ENCODE peak calls at places on chromosomes 12 and 14, in four cellular contexts. G, Z, U and V are unnamed samples. For H3K9me3, the result is how much of the 10 kb centered on the place peaks cover.

GRCh38 chr14:105909046-105909827 is 382.9 kb downstream of the TMEM121 start:
- DNase-seq in G (no peak), Z (no peak), U (no peak), V (no peak)

GRCh38 chr14:73743431-73743931 is 29.3 kb upstream of the PNMA1 start:
- DNase-seq in G (no peak), Z (no peak), U (no peak), V (no peak)

GRCh38 chr12:10365716-10366433 is 24.0 kb downstream of the KLRK1 start:
- DNase-seq in G (no peak), Z (no peak), U (peak), V (no peak)

GRCh38 chr12:55220725-55221124 is at the start of gene OR10A7:
- DNase-seq in G (no peak), Z (no peak), U (no peak), V (no peak)

GRCh38 chr14:26017270-26017669 is 580.6 kb downstream of the NOVA1 start:
- DNase-seq in G (no peak), Z (no peak), U (no peak), V (no peak)

GRCh38 chr12:12922978-12923377 is 29.0 kb downstream of the GPRC5D start:
- DNase-seq in G (peak), Z (no peak), U (no peak), V (no peak)

GRCh38 chr12:3084742-3085141 is 7.6 kb downstream of the TSPAN9 start:
- DNase-seq in G (no peak), Z (no peak), U (no peak), V (no peak)

GRCh38 chr12:68861890-68862289 is 53.9 kb downstream of the MDM2 start:
- DNase-seq in G (no peak), Z (no peak), U (no peak), V (no peak)

GRCh38 chr14:91065266-91065665 is 4.8 kb upstream of the RPS6KA5 start:
- DNase-seq in G (no peak), Z (no peak), U (no peak), V (no peak)

GRCh38 chr12:26233620-26234019 is 38.2 kb downstream of the SSPN start:
- DNase-seq in G (no peak), Z (no peak), U (no peak), V (no peak)

GRCh38 chr12:71070416-71071155 is 87.2 kb downstream of the TSPAN8 start:
- DNase-seq in G (no peak), Z (no peak), U (no peak), V (no peak)

GRCh38 chr14:88379706-88380343 is 5.6 kb upstream of the SPATA7 start:
- DNase-seq in G (no peak), Z (no peak), U (no peak), V (no peak)

GRCh38 chr14:39102265-39102968 is 618 bp downstream of the SEC23A start:
- DNase-seq in G (peak), Z (peak), U (no peak), V (no peak)

GRCh38 chr12:132554857-132555630 is 55.3 kb downstream of the LRCOL1 start:
- DNase-seq in G (peak), Z (peak), U (peak), V (no peak)

GRCh38 chr14:54002653-54003052 is 46.0 kb upstream of the BMP4 start:
- DNase-seq in G (no peak), Z (no peak), U (no peak), V (no peak)

GRCh38 chr12:118166946-118167345 is 31.0 kb downstream of the PEBP1 start:
- DNase-seq in G (no peak), Z (no peak), U (no peak), V (peak)

GRCh38 chr14:29092121-29092520 is 325.5 kb downstream of the FOXG1 start:
- DNase-seq in G (no peak), Z (no peak), U (no peak), V (no peak)

GRCh38 chr14:68405959-68406358 is 386.9 kb downstream of the ZFP36L1 start:
- DNase-seq in G (no peak), Z (no peak), U (no peak), V (no peak)

GRCh38 chr12:113874999-113875561 is 91.0 kb downstream of the RBM19 start:
- DNase-seq in G (peak), Z (no peak), U (no peak), V (no peak)

GRCh38 chr14:85319998-85320397 is 209.9 kb upstream of the FLRT2 start:
- DNase-seq in G (no peak), Z (no peak), U (no peak), V (no peak)

GRCh38 chr12:642633-643477 is 20.4 kb downstream of the NINJ2 start:
- DNase-seq in G (peak), Z (no peak), U (peak), V (no peak)

GRCh38 chr12:122366685-122367475 is 55.6 kb downstream of the CLIP1 start:
- DNase-seq in G (peak), Z (peak), U (peak), V (no peak)

GRCh38 chr12:42539696-42540095 is 49.9 kb downstream of the PRICKLE1 start:
- DNase-seq in G (no peak), Z (no peak), U (no peak), V (no peak)

GRCh38 chr12:130994821-130995375 is 41.2 kb downstream of the ADGRD1 start:
- DNase-seq in G (no peak), Z (no peak), U (no peak), V (no peak)

GRCh38 chr14:102979406-102979805 is 56.9 kb downstream of the AMN start:
- DNase-seq in G (no peak), Z (no peak), U (no peak), V (no peak)

GRCh38 chr12:111227476-111228420 is 141.1 kb downstream of the PHETA1 start:
- DNase-seq in G (peak), Z (no peak), U (no peak), V (no peak)

GRCh38 chr12:120690978-120691377 is 4.0 kb downstream of the MLEC start:
- DNase-seq in G (no peak), Z (no peak), U (no peak), V (no peak)

GRCh38 chr14:41476526-41476925 is 130.2 kb upstream of the LRFN5 start:
- DNase-seq in G (no peak), Z (no peak), U (no peak), V (no peak)

GRCh38 chr14:89609701-89610100 is 192.7 kb upstream of the FOXN3 start:
- DNase-seq in G (no peak), Z (no peak), U (no peak), V (no peak)

GRCh38 chr14:98131406-98131805 is 1140.6 kb downstream of the BCL11B start:
- DNase-seq in G (no peak), Z (no peak), U (no peak), V (no peak)

GRCh38 chr12:6469092-6469491 is 1.4 kb downstream of the VAMP1 start:
- DNase-seq in G (no peak), Z (no peak), U (no peak), V (no peak)
- TF ChIP-seq CHD4 in G (no peak), Z (no peak), U (no peak), V (no peak)

GRCh38 chr12:96493101-96493500 is 3.7 kb downstream of the CFAP54 start:
- DNase-seq in G (no peak), Z (no peak), U (no peak), V (no peak)
- TF ChIP-seq CHD2 in G (no peak), Z (no peak), U (no peak), V (no peak)

DNA sequence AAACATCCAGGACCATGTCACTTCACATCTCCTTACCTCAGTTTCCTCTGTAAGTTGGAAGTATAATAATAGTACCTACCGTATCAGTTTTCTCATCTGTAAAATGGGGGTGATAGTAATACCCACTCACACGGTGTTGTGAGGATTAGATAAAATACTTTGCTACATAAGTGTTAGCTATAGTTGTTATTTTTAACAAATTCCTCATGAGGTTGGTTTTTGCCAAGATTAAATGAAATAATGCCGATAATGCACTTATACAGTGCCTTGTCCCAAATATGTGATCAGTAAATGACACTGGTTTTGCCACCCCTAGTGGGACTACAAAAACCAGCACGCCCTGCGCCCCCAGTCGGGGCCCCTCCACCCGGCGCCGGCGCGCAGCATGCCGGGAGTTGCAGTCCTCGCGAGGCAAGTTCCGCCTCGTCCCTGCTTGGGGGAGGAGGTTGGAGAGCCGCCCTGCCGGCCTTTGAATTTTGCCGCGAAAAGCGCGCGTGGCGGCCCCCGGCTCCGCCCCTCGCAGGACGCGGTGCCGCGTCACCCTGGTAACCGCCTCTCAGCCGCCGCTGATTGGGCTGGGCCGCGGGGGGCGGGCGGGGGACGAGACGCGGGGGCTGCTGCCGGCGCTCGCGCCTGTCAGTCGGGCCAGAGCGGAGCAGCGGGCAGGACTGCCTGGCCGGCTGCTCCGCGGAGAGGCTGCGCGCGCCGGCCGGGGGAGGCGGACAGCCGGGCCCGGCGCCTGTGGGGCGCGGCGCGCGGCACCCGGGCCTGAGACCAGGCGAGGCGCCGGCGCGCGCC is at the start of gene FAM222A:
- DNase-seq in G (peak), Z (peak), U (peak), V (peak)
- H3K9me3 ChIP-seq in G (under half), Z (under half), U (under half), V (under half)

DNA sequence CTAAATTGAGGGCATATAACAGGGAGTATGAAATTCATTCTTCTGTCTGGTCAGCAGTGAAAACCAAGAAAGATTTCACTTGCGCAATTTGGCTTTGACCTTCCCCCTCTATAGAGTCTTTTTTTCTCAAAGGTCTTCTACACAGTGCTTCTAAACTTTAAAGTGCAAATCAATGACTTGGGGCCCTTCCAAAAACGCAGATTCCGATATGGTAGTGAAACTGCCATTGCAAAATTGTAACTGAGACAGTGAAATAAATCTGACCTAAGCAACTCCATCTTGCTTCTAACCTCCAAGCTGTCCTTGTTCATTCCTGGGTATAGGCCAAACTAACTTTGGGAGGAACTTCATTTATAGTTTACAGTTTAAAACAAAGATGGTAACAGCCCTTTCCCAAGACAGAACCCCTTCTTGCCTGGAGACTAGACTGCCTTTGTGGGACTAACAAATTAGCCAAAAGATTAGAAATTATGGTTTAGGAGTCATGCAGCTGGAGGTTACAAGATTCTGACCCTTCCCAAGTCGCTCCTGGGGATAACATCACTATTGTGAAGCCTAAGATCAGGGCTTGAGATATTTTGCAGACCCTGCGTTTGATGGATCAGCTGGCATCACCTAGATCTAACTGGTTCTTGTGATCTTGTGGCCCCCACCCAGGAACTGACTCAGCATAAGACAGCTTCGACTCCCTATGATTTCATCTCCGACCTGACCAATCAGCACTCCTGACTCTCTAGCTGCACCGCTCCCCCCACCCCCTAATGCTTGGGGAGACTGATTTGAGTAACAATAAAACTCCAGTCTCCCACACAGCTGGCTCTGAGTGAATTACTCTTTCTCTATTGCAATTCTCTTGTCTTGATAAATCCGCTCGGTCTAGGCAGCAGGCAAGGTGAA is 5.0 kb downstream of the SLC25A21 start:
- DNase-seq in G (no peak), Z (no peak), U (peak), V (no peak)
- TF ChIP-seq CHD4 in G (no peak), Z (no peak), U (no peak), V (no peak)

GRCh38 chr12:124391340-124392261 is 96.7 kb downstream of the RFLNA start:
- DNase-seq in G (peak), Z (no peak), U (no peak), V (peak)
- TF ChIP-seq CHD2 in G (no peak), Z (no peak), U (no peak), V (no peak)

GRCh38 chr12:119262388-119262787 is 72.1 kb upstream of the CCDC60 start:
- DNase-seq in G (no peak), Z (no peak), U (no peak), V (no peak)

GRCh38 chr12:119266963-119267362 is 67.6 kb upstream of the CCDC60 start:
- DNase-seq in G (no peak), Z (no peak), U (no peak), V (no peak)
- H3K9me3 ChIP-seq in G (under half), Z (under half), U (under half), V (under half)

DNA sequence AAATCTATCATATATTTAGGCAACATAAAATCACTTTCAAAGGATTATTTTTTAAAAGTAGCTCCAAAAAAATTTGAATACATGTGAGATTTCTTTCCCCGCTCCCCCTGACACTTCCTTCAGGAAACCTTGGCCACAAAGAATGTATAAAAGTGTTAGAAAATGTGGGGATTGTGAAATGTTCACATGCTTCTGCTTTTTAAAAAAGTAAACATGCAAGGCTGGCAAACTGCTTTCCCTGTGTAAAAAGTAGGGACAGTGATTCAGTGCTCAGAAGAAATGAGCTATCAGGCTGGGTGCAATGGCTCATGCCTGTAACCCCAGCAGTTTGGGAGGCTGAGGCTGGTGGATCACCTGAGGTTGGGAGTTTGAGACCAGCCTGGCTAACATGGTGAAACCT is 26.6 kb downstream of the MBIP start:
- DNase-seq in G (no peak), Z (peak), U (no peak), V (no peak)
- TF ChIP-seq CHD4 in G (no peak), Z (no peak), U (no peak), V (no peak)

DNA sequence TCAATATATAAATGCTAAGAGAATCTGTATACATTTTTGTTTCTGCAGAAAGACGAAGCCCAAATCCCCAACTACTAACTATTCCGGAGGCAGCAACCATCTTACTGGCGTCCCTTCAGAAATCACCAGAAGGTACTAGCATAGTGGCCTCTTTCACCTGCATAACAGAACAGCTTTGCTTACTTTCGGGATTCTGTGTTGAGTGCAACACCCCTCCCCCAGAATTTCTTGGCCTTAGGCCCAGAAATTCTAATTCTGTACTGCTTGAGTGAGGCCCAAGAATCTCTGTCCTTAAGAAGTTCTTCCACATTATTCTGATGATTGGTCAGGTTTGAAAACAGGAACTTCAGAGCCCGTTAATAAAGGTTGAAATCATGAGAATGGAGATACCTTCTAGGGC is 2.9 kb downstream of the SPX start:
- DNase-seq in G (no peak), Z (no peak), U (no peak), V (no peak)
- TF ChIP-seq CHD2 in G (no peak), Z (no peak), U (no peak), V (no peak)

DNA sequence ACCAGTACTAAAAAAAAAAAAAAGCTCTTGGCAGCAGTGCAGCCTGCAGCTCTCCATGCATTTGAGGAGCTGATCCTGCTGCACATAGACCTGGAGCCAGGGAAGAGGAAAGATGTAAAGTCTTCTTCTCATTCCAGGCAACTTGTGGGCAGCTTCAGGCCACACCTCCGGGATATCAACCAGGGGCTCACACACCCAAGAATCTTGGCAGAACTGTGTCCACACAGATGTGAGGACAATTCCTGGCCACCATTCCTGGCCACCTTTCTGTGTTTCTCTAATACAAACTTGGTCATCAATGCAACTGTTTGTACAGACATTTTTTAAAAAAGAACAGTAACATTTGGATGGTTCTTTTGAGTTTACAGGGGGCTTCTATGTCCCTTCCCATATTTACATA is 72.7 kb downstream of the TMEM132C start:
- DNase-seq in G (no peak), Z (no peak), U (no peak), V (no peak)
- H3K9me3 ChIP-seq in G (under half), Z (under half), U (under half), V (under half)